ENCODE peak calls at places on chromosomes 2 and 18, in nine cellular contexts. W is AG04449, A is tibial nerve, E is colonic mucosa, D is left ventricle myocardium inferior, O is A549, N is cardiac muscle cell, B is HFF-Myc, H is epithelial cell of esophagus. L is an unnamed sample.
A peak's percentile ranks its signal among the peaks of the same experiment; 100 is the strongest.

GRCh38 chr2:209936106-209936663 is 66.3 kb upstream of the RPE start:
- DNase-seq in W (no peak), A (no peak), H (peak; percentile 32), O (peak; percentile 5), D (no peak), B (no peak), N (no peak), E (no peak), L (no peak)

GRCh38 chr2:127039387-127040031 is 67.4 kb downstream of the BIN1 start:
- DNase-seq in E (no peak), W (no peak), O (no peak), N (no peak), D (no peak), A (no peak), H (no peak), B (no peak), L (no peak)

GRCh38 chr2:241941691-241942301 is 72.3 kb downstream of the RTP5 start:
- DNase-seq in H (no peak), W (no peak), E (no peak), D (no peak), N (no peak), B (no peak), A (no peak), O (no peak), L (no peak)

GRCh38 chr18:10726198-10727068 is 200.6 kb downstream of the NAPG start:
- DNase-seq in A (no peak), B (no peak), N (no peak), D (no peak), E (peak; percentile 27), W (no peak), O (no peak), H (peak; percentile 23), L (no peak)

GRCh38 chr2:226060228-226060627 is 660.7 kb downstream of the NYAP2 start:
- DNase-seq in H (no peak), O (no peak), A (no peak), D (no peak), N (no peak), W (no peak), E (no peak), B (no peak), L (no peak)

GRCh38 chr2:70706026-70706795 is 61.8 kb downstream of the ADD2 start:
- DNase-seq in B (no peak), N (no peak), O (no peak), A (no peak), D (no peak), H (no peak), W (no peak), E (no peak), L (no peak)

GRCh38 chr2:24456610-24457556 is 34.2 kb upstream of the NCOA1 start:
- DNase-seq in B (peak; percentile 53), O (peak; percentile 37), W (no peak), E (peak; percentile 48), H (peak; percentile 75), D (peak; percentile 70), A (peak; percentile 83), N (no peak), L (peak; percentile 57)

GRCh38 chr2:45930396-45930792 is 278.9 kb downstream of the PRKCE start:
- DNase-seq in N (no peak), D (no peak), W (no peak), B (peak; percentile 26), A (no peak), E (no peak), O (peak; percentile 26), H (peak; percentile 22), L (no peak)

GRCh38 chr2:168355110-168355509 is 101.0 kb upstream of the CERS6 start:
- DNase-seq in N (no peak), H (no peak), O (no peak), A (no peak), E (no peak), W (no peak), B (no peak), D (no peak), L (no peak)

GRCh38 chr2:223469270-223470057 is 132.7 kb downstream of the SCG2 start:
- DNase-seq in D (peak; percentile 48), N (no peak), A (peak; percentile 36), O (peak; percentile 54), H (peak; percentile 62), W (peak; percentile 67), E (peak; percentile 24), B (no peak), L (peak; percentile 25)

DNA sequence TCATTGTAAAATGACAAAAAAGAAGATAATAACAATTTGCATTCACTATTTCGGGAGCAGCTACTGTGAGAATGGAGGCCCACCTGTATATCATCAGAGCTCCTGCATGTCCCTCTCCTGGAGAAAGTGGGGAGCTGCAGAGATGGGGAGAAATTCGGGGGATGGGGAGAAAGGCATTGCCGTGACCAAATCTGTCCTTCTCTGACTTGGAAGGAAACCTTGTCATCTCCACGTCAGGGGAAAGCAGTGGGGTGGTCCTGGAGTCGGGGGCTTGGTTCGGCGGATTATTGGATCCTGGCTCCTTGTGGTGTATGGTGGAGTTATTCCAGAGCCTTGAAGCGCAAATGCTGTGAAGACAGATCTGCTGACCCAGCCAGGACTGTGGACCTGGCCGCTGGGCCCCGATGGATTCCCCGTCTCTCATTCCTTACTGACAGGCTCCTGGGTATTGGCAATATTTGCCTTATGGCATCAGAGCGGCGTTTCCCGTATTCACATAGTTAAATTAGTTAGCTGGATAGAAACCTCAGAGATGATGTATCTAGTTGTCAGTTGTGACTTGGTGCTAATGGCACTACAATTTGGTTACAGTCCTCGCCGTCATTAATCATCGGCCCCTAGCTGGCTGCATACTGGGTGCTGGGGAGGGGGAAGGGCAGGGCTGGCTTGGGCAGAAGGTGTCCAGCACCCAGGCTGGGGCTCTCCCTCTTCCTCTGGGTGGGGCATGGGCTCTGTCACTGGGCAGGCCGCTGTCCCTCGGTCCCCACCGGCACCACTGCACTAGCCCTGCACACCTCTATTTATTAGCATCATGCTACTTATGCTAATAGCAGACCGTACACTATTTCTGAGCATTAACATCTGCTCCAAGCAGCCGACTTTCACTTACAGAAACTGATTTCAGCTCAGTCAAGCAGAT is 31.7 kb downstream of the CELF4 start:
- DNase-seq in E (no peak), B (no peak), O (no peak), N (no peak), W (no peak), D (no peak), H (no peak), A (no peak), L (no peak)
- H3K4me3 ChIP-seq in E (no peak overlapping the region), B (no peak overlapping the region), O (no peak overlapping the region), N (no peak overlapping the region), W (no peak overlapping the region), D (no peak overlapping the region), H (no peak overlapping the region), A (no peak overlapping the region), L (no peak overlapping the region)

DNA sequence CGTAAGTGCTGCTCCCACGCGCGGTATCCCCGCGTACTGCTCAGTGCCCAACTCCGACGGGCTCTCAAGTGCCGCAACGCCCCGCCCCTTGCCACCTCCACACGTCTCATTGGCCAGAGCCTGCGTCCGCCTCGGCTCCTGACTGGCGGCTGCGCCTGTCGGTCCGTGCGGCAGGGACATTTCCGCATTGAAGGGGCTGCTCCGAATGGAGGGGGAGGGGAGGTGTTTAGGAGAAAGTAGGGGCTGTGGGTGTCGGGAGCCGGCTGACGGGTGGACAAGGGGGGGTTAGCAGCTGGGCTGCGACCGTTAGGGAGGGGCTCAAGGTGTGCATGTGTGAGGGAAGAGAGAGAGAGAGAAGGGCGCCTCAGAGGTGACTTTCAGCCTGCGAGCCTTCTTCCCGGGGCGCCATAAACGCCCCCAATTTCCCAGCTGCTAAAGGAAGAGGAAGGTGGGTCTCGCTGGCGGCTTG is 877 bp upstream of the UGP2 start:
- DNase-seq in A (peak; percentile 98), D (peak; percentile 99), B (peak; percentile 92), O (peak; percentile 99), E (peak; percentile 99), H (peak; percentile 99), N (peak; percentile 99), W (peak; percentile 82), L (peak; percentile 95)
- TF ChIP-seq CTCF in A (peak; percentile 57), D (no peak), B (no peak), O (no peak), E (no peak), H (no peak), N (no peak), W (no peak), L (peak; percentile 27)

GRCh38 chr18:55446996-55447671 is 140.9 kb downstream of the TCF4 start:
- DNase-seq in O (no peak), W (no peak), D (no peak), A (no peak), N (no peak), E (no peak), B (no peak), H (no peak), L (no peak)
- H3K4me3 ChIP-seq in O (no peak overlapping the region), W (no peak overlapping the region), D (no peak overlapping the region), A (no peak overlapping the region), N (no peak overlapping the region), E (no peak overlapping the region), B (no peak overlapping the region), H (no peak overlapping the region), L (no peak overlapping the region)

GRCh38 chr2:199850718-199851498 is at the start of gene FTCDNL1:
- DNase-seq in D (peak; percentile 56), W (no peak), H (peak; percentile 56), N (peak; percentile 69), B (no peak), E (peak; percentile 85), A (peak; percentile 51), O (peak; percentile 71), L (no peak)
- TF ChIP-seq CTCF in D (peak; percentile 57), W (peak; percentile 24), H (peak; percentile 57), N (peak; percentile 64), B (peak; percentile 66), E (peak; percentile 40), A (peak; percentile 49), O (peak; percentile 79), L (no peak)

DNA sequence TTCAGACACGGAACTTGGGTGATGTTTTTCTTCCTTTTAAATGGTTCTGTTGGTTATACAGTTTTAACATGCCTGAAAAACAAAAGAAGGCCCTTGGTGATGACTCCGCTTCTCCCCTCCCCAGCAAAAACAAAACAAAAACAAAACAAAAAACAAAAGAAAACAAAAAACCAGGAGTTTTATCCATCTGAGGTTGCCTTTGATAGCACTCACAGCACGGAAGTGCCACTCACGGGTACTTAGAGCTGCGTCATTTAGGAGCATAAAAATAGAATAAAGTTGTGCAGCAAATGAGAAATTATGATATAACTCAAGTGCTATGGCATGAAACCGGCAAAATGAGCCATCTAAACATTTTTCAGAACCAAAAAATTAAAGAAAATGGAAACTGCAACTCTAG is 57.7 kb downstream of the ZEB2 start:
- DNase-seq in N (no peak), B (no peak), O (no peak), E (no peak), D (no peak), W (no peak), H (no peak), A (no peak), L (no peak)
- H3K4me3 ChIP-seq in N (no peak overlapping the region), B (no peak overlapping the region), O (no peak overlapping the region), E (no peak overlapping the region), D (peak overlapping the region; percentile 0), W (no peak overlapping the region), H (no peak overlapping the region), A (no peak overlapping the region), L (peak overlapping the region; percentile 24)

DNA sequence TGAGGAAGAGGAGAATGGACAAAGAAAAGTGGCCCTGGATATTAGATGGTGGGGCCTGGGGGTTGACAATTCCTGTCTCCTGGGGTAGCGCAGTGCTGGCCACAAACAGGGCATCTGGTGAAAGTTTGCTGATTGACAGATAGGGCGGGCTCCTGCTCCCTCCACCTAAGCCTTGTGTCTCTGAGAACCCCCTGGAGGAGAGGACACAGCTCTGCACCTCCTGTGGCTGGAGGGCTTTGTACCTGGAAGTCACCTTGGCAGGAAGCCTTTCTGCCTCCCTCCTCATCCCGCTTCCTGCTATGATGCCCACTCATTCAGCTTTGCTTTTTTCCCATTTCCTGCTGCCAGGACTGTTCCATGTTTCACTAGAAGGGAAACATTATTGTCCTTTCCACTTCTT is 72.4 kb downstream of the RHOB start:
- DNase-seq in O (no peak), A (no peak), D (no peak), H (no peak), W (no peak), E (no peak), B (no peak), N (no peak), L (no peak)
- TF ChIP-seq CTCF in O (no peak), A (no peak), D (no peak), H (no peak), W (no peak), E (no peak), B (no peak), N (no peak), L (no peak)

L was measured in thoracic aorta.